ENCODE peak calls at places on chromosomes 12 and 14, in ten cellular contexts. One of them, this sample, is unnamed.

GRCh38 chr14:35412281-35413057 is 7.9 kb upstream of the NFKBIA start:
- DNase-seq in heart right ventricle: no peak
- DNase-seq in PC-3: no peak
- DNase-seq in endodermal cell: no peak
- DNase-seq in CD8-positive, alpha-beta T cell: no peak
- DNase-seq in psoas muscle: no peak
- DNase-seq in stomach: no peak
- DNase-seq in RWPE2: no peak
- DNase-seq in H9: no peak
- DNase-seq in MM.1S: no peak
- DNase-seq in this sample: no peak

GRCh38 chr12:132330549-132330881 is 1.1 kb upstream of the GALNT9 start:
- DNase-seq in stomach: no peak
- DNase-seq in H9: no peak
- DNase-seq in endodermal cell: no peak
- DNase-seq in CD8-positive, alpha-beta T cell: no peak
- DNase-seq in RWPE2: no peak
- DNase-seq in PC-3: no peak
- DNase-seq in heart right ventricle: no peak
- DNase-seq in psoas muscle: no peak
- DNase-seq in MM.1S: no peak
- DNase-seq in this sample: no peak

GRCh38 chr14:105075364-105076295 is 10.4 kb upstream of the GPR132 start:
- DNase-seq in PC-3: no peak
- DNase-seq in endodermal cell: peak; percentile 82
- DNase-seq in H9: peak; percentile 69
- DNase-seq in MM.1S: peak; percentile 34
- DNase-seq in heart right ventricle: peak; percentile 60
- DNase-seq in stomach: no peak
- DNase-seq in RWPE2: no peak
- DNase-seq in CD8-positive, alpha-beta T cell: no peak
- DNase-seq in psoas muscle: no peak
- DNase-seq in this sample: no peak

GRCh38 chr12:33476058-33476457 is 36.4 kb upstream of the SYT10 start:
- DNase-seq in stomach: no peak
- DNase-seq in PC-3: peak; percentile 62
- DNase-seq in H9: no peak
- DNase-seq in heart right ventricle: no peak
- DNase-seq in MM.1S: no peak
- DNase-seq in CD8-positive, alpha-beta T cell: no peak
- DNase-seq in psoas muscle: no peak
- DNase-seq in RWPE2: no peak
- DNase-seq in endodermal cell: no peak
- DNase-seq in this sample: no peak

GRCh38 chr12:115135800-115136211 is 451.8 kb upstream of the TBX3 start:
- DNase-seq in heart right ventricle: peak; percentile 70
- DNase-seq in RWPE2: no peak
- DNase-seq in stomach: no peak
- DNase-seq in CD8-positive, alpha-beta T cell: no peak
- DNase-seq in MM.1S: no peak
- DNase-seq in H9: no peak
- DNase-seq in PC-3: no peak
- DNase-seq in endodermal cell: no peak
- DNase-seq in psoas muscle: peak; percentile 19
- DNase-seq in this sample: peak; percentile 72

GRCh38 chr14:32104308-32104707 is 27.2 kb downstream of the ARHGAP5 start:
- DNase-seq in CD8-positive, alpha-beta T cell: no peak
- DNase-seq in endodermal cell: no peak
- DNase-seq in heart right ventricle: no peak
- DNase-seq in psoas muscle: no peak
- DNase-seq in stomach: no peak
- DNase-seq in RWPE2: no peak
- DNase-seq in H9: no peak
- DNase-seq in MM.1S: no peak
- DNase-seq in PC-3: no peak
- DNase-seq in this sample: no peak

GRCh38 chr14:65044596-65044959 is 57.7 kb downstream of the MAX start:
- DNase-seq in endodermal cell: no peak
- DNase-seq in H9: no peak
- DNase-seq in heart right ventricle: no peak
- DNase-seq in stomach: no peak
- DNase-seq in RWPE2: no peak
- DNase-seq in CD8-positive, alpha-beta T cell: no peak
- DNase-seq in PC-3: no peak
- DNase-seq in psoas muscle: no peak
- DNase-seq in MM.1S: no peak
- DNase-seq in this sample: no peak

GRCh38 chr14:104284636-104285482 is 146.5 kb downstream of the KIF26A start:
- DNase-seq in heart right ventricle: no peak
- DNase-seq in RWPE2: peak; percentile 65
- DNase-seq in PC-3: no peak
- DNase-seq in H9: peak; percentile 22
- DNase-seq in psoas muscle: peak; percentile 4
- DNase-seq in CD8-positive, alpha-beta T cell: no peak
- DNase-seq in MM.1S: no peak
- DNase-seq in endodermal cell: peak; percentile 33
- DNase-seq in stomach: no peak
- DNase-seq in this sample: no peak

GRCh38 chr12:76637807-76638206 is 78.2 kb upstream of the OSBPL8 start:
- DNase-seq in heart right ventricle: no peak
- DNase-seq in H9: no peak
- DNase-seq in psoas muscle: no peak
- DNase-seq in MM.1S: no peak
- DNase-seq in stomach: no peak
- DNase-seq in RWPE2: no peak
- DNase-seq in endodermal cell: no peak
- DNase-seq in PC-3: peak; percentile 87
- DNase-seq in CD8-positive, alpha-beta T cell: no peak
- DNase-seq in this sample: no peak

DNA sequence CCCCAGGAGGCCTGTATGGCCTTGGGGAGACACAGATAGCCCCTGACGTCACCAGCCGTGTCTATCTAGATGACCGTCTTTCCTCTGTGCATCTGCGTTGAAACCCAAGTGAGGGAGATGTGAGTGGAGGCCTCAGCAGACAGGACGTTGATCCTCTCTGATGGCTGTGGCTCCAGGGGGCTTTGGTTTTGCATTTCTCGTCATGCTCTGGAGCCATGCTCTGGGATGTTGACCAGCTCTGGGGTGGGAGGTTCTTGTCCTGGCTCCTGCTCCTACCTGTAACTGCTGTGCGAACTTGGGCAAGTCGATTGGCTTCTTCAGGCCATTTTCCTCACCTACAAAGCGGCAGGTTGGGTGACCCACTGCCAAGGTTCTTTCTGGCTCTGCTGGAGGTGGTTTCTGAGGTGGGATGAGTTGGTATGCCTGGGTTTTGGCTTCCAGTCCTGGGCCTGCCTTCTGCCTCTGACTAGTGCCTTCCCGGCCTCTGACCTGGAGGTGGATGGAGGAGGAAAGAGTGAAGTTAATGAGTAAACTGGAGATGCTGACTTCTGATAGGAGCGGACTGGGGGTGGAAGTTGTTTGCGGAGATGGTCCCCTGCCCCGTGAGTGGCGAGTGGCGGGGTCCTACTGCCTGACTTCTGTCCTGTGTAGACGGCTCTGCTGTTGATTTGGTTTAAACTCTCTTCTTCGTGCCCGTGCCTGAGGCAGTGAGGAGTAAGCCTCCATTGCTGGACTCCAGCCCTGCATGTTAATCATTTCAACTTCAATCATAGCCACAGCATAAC is 8.4 kb downstream of the TSPAN9 start:
- DNase-seq in MM.1S: no peak
- DNase-seq in PC-3: no peak
- DNase-seq in endodermal cell: peak; percentile 71
- DNase-seq in heart right ventricle: no peak
- DNase-seq in CD8-positive, alpha-beta T cell: no peak
- DNase-seq in stomach: no peak
- DNase-seq in psoas muscle: no peak
- DNase-seq in RWPE2: no peak
- DNase-seq in H9: peak; percentile 25
- DNase-seq in this sample: no peak
- H3K4me1 ChIP-seq in MM.1S: no peaks in the 10 kb centered on the region
- H3K4me1 ChIP-seq in PC-3: no peaks in the 10 kb centered on the region
- H3K4me1 ChIP-seq in endodermal cell: peaks cover 6% of the 10 kb centered on the region
- H3K4me1 ChIP-seq in heart right ventricle: peaks cover 87% of the 10 kb centered on the region
- H3K4me1 ChIP-seq in CD8-positive, alpha-beta T cell: no peaks in the 10 kb centered on the region
- H3K4me1 ChIP-seq in stomach: no peaks in the 10 kb centered on the region
- H3K4me1 ChIP-seq in psoas muscle: peaks cover 9% of the 10 kb centered on the region
- H3K4me1 ChIP-seq in RWPE2: no peaks in the 10 kb centered on the region
- H3K4me1 ChIP-seq in H9: peaks cover 5% of the 10 kb centered on the region
- H3K4me1 ChIP-seq in this sample: no peaks in the 10 kb centered on the region

DNA sequence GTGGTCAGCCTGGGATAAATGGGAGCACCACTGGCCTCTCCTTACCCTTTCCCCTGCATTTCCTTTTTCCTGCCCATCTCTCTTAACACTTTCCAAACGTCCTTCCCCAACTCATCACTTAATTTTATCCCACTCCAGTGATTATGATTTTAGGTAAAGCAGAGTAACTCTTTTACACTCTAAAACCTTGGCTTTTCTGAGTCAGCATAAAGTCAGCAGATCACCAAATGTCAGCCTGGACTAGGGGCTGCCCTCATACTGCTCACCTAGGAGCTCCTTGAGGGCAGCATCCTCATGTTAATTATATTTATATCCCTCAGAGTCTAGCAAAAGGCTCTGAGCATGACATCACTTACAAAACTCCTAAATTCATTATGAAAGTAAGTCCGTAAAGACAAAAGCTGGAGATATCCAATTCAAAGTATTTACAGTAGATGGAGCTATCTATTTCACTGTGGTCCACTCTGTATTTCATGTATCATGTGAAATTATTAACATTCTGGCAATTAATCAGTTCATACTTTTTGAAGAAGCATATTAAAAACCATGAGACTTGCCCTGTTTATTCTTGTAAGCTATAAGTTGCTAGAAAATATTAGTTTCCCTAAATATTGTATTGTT is 17.0 kb upstream of the DICER1 start:
- DNase-seq in H9: no peak
- DNase-seq in psoas muscle: no peak
- DNase-seq in endodermal cell: no peak
- DNase-seq in RWPE2: no peak
- DNase-seq in MM.1S: no peak
- DNase-seq in stomach: no peak
- DNase-seq in heart right ventricle: no peak
- DNase-seq in CD8-positive, alpha-beta T cell: no peak
- DNase-seq in PC-3: peak; percentile 7
- DNase-seq in this sample: no peak
- TF ChIP-seq CTCF in H9: no peak
- TF ChIP-seq CTCF in psoas muscle: no peak
- TF ChIP-seq CTCF in endodermal cell: peak; percentile 17
- TF ChIP-seq CTCF in RWPE2: peak; percentile 54
- TF ChIP-seq CTCF in MM.1S: no peak
- TF ChIP-seq CTCF in stomach: no peak
- TF ChIP-seq CTCF in heart right ventricle: no peak
- TF ChIP-seq CTCF in CD8-positive, alpha-beta T cell: no peak
- TF ChIP-seq CTCF in PC-3: peak; percentile 48
- TF ChIP-seq CTCF in this sample: peak; percentile 46

DNA sequence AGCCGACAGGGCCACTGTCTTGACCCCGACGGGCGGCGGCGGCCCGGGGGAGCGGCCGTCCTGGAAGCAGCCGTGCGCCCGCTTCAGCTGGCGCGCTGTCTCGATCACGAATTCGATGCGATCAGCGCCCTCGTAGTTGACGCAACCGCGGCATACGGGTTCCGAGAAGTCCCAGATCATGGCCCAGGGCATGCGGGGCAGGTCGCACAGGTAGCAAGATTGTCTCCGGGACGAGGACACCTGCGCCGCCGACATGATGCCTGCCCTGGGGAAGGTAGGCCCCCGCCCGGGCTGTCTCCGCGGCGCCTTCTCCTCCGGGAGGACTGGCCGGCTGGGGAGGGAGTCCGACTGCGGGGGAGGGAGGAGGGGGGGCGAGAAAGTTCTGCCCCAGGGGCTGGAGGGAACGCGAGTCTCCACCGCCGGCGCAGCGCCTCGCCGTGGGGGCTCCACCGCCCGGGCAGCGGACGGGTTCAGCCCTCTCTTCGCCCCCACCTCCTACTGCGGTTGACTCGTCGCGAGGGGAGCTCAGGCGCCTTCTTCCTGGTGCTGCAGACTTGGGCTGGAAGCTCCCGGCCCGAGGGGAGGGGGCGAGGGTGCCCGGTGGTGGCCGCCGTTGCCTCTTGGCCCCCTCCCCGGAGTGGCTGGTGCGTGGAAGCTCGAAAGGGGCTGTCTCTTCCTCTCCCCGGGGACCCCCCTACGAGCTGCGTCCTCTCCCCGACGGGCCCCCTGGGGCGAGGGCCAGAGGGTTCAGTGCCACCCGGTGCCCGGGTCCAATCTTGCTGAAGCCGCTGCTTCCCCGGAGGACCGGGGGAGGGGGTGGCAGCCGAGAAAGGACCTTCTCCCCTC is 747 bp downstream of the IRF2BPL start:
- DNase-seq in CD8-positive, alpha-beta T cell: peak; percentile 37
- DNase-seq in H9: peak; percentile 47
- DNase-seq in endodermal cell: peak; percentile 79
- DNase-seq in heart right ventricle: peak; percentile 81
- DNase-seq in PC-3: peak; percentile 72
- DNase-seq in psoas muscle: peak; percentile 76
- DNase-seq in MM.1S: peak; percentile 60
- DNase-seq in stomach: peak; percentile 64
- DNase-seq in RWPE2: peak; percentile 85
- DNase-seq in this sample: no peak
- H3K4me1 ChIP-seq in CD8-positive, alpha-beta T cell: peaks cover 72% of the 10 kb centered on the region
- H3K4me1 ChIP-seq in H9: peaks cover 6% of the 10 kb centered on the region
- H3K4me1 ChIP-seq in endodermal cell: peaks cover 11% of the 10 kb centered on the region
- H3K4me1 ChIP-seq in heart right ventricle: peaks cover 80% of the 10 kb centered on the region
- H3K4me1 ChIP-seq in PC-3: peaks cover 51% of the 10 kb centered on the region
- H3K4me1 ChIP-seq in psoas muscle: peaks cover 63% of the 10 kb centered on the region
- H3K4me1 ChIP-seq in MM.1S: peaks cover 19% of the 10 kb centered on the region
- H3K4me1 ChIP-seq in stomach: peaks cover 70% of the 10 kb centered on the region
- H3K4me1 ChIP-seq in RWPE2: peaks cover 48% of the 10 kb centered on the region
- H3K4me1 ChIP-seq in this sample: no peaks in the 10 kb centered on the region

GRCh38 chr14:21863289-21863688 is 189.7 kb upstream of the OR4E1 start:
- DNase-seq in heart right ventricle: peak; percentile 9
- DNase-seq in MM.1S: no peak
- DNase-seq in PC-3: no peak
- DNase-seq in RWPE2: no peak
- DNase-seq in psoas muscle: no peak
- DNase-seq in CD8-positive, alpha-beta T cell: no peak
- DNase-seq in stomach: no peak
- DNase-seq in H9: no peak
- DNase-seq in endodermal cell: no peak
- DNase-seq in this sample: no peak

GRCh38 chr14:21861153-21861552 is 187.5 kb upstream of the OR4E1 start:
- DNase-seq in CD8-positive, alpha-beta T cell: no peak
- DNase-seq in RWPE2: no peak
- DNase-seq in stomach: no peak
- DNase-seq in heart right ventricle: no peak
- DNase-seq in endodermal cell: no peak
- DNase-seq in MM.1S: no peak
- DNase-seq in psoas muscle: no peak
- DNase-seq in PC-3: no peak
- DNase-seq in H9: no peak
- DNase-seq in this sample: no peak

DNA sequence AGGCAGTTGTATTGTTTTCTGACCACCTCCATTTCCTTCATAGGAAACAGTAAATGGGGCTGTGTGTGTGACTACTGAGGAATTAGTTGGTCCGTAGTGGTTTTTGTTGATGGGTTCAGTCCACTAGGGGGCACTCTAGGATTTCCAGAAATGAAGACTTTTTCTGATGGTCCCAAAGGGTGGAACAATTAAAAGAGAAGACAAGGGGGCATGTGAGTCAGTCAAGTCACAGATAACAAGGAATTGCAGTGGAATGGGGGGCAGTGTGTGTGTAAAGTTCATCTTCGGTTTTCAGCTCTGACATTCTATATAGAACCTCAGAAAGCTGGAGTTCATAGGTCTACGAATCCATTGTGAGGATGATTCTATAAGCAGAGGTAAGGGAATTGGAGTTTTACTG is 186.6 kb upstream of the OR4E1 start:
- DNase-seq in stomach: no peak
- DNase-seq in endodermal cell: peak; percentile 80
- DNase-seq in heart right ventricle: no peak
- DNase-seq in RWPE2: no peak
- DNase-seq in CD8-positive, alpha-beta T cell: no peak
- DNase-seq in PC-3: peak; percentile 40
- DNase-seq in H9: peak; percentile 57
- DNase-seq in psoas muscle: no peak
- DNase-seq in MM.1S: peak; percentile 34
- DNase-seq in this sample: no peak
- TF ChIP-seq CTCF in stomach: peak; percentile 19
- TF ChIP-seq CTCF in endodermal cell: peak; percentile 83
- TF ChIP-seq CTCF in heart right ventricle: no peak
- TF ChIP-seq CTCF in RWPE2: peak; percentile 56
- TF ChIP-seq CTCF in CD8-positive, alpha-beta T cell: no peak
- TF ChIP-seq CTCF in PC-3: peak; percentile 69
- TF ChIP-seq CTCF in H9: peak; percentile 82
- TF ChIP-seq CTCF in psoas muscle: no peak
- TF ChIP-seq CTCF in MM.1S: peak; percentile 49
- TF ChIP-seq CTCF in this sample: peak; percentile 18

This sample was measured in right atrium auricular region.